ENCODE peak calls at places on chromosomes 13 and 19, in five cellular contexts. One of them, this sample, is unnamed.

GRCh38 chr13:52779028-52779612 is 39.5 kb upstream of the CNMD start:
- DNase-seq in neuronal stem cell: no peak
- DNase-seq in GM23338: peak
- DNase-seq in A549: no peak
- DNase-seq in osteoblast: no peak
- DNase-seq in this sample: no peak

GRCh38 chr19:55275851-55276719 is 3.8 kb downstream of the HSPBP1 start:
- DNase-seq in neuronal stem cell: no peak
- DNase-seq in osteoblast: no peak
- DNase-seq in GM23338: no peak
- DNase-seq in A549: no peak
- DNase-seq in this sample: no peak

GRCh38 chr19:7476241-7476640 is 12.6 kb downstream of the PEX11G start:
- DNase-seq in neuronal stem cell: no peak
- DNase-seq in GM23338: no peak
- DNase-seq in A549: no peak
- DNase-seq in osteoblast: peak
- DNase-seq in this sample: no peak

GRCh38 chr13:110911880-110912279 is 3.0 kb downstream of the ANKRD10 start:
- DNase-seq in osteoblast: no peak
- DNase-seq in A549: no peak
- DNase-seq in neuronal stem cell: no peak
- DNase-seq in GM23338: no peak
- DNase-seq in this sample: peak

GRCh38 chr13:38872693-38873092 is 117.9 kb downstream of the STOML3 start:
- DNase-seq in neuronal stem cell: peak
- DNase-seq in A549: peak
- DNase-seq in osteoblast: no peak
- DNase-seq in GM23338: peak
- DNase-seq in this sample: no peak

GRCh38 chr13:33722216-33722900 is 95.6 kb upstream of the RFC3 start:
- DNase-seq in A549: no peak
- DNase-seq in neuronal stem cell: no peak
- DNase-seq in GM23338: no peak
- DNase-seq in osteoblast: no peak
- DNase-seq in this sample: no peak

GRCh38 chr19:19171821-19172532 is 1.9 kb upstream of the MEF2B start:
- DNase-seq in A549: no peak
- DNase-seq in neuronal stem cell: no peak
- DNase-seq in osteoblast: peak
- DNase-seq in GM23338: peak
- DNase-seq in this sample: no peak

GRCh38 chr13:99261040-99261439 is 2.9 kb upstream of the GPR18 start:
- DNase-seq in A549: no peak
- DNase-seq in osteoblast: no peak
- DNase-seq in neuronal stem cell: no peak
- DNase-seq in GM23338: no peak
- DNase-seq in this sample: no peak

GRCh38 chr13:113106666-113107065 is 1.1 kb downstream of the F7 start:
- DNase-seq in A549: no peak
- DNase-seq in GM23338: no peak
- DNase-seq in neuronal stem cell: no peak
- DNase-seq in osteoblast: no peak
- DNase-seq in this sample: no peak

GRCh38 chr13:42038661-42039456 is 9.6 kb upstream of the DGKH start:
- DNase-seq in osteoblast: peak
- DNase-seq in neuronal stem cell: no peak
- DNase-seq in GM23338: no peak
- DNase-seq in A549: no peak
- DNase-seq in this sample: no peak

GRCh38 chr19:55465460-55466245 is 1.1 kb upstream of the C19orf85 start:
- DNase-seq in GM23338: no peak
- DNase-seq in neuronal stem cell: no peak
- DNase-seq in osteoblast: no peak
- DNase-seq in A549: no peak
- DNase-seq in this sample: no peak

GRCh38 chr13:71254384-71254783 is 612.6 kb downstream of the DACH1 start:
- DNase-seq in osteoblast: no peak
- DNase-seq in GM23338: peak
- DNase-seq in A549: no peak
- DNase-seq in neuronal stem cell: no peak
- DNase-seq in this sample: no peak

GRCh38 chr13:114130708-114131580 is 1.5 kb downstream of the RASA3 start:
- DNase-seq in neuronal stem cell: no peak
- DNase-seq in GM23338: peak
- DNase-seq in A549: peak
- DNase-seq in osteoblast: peak
- DNase-seq in this sample: no peak

GRCh38 chr13:93814658-93815057 is 588.1 kb downstream of the GPC6 start:
- DNase-seq in GM23338: peak
- DNase-seq in A549: no peak
- DNase-seq in neuronal stem cell: no peak
- DNase-seq in osteoblast: no peak
- DNase-seq in this sample: no peak

GRCh38 chr13:100214886-100215285 is 126.0 kb downstream of the PCCA start:
- DNase-seq in GM23338: no peak
- DNase-seq in neuronal stem cell: no peak
- DNase-seq in osteoblast: no peak
- DNase-seq in A549: peak
- DNase-seq in this sample: no peak

GRCh38 chr19:1747285-1748114 is 5.8 kb upstream of the ONECUT3 start:
- DNase-seq in GM23338: peak
- DNase-seq in osteoblast: peak
- DNase-seq in neuronal stem cell: no peak
- DNase-seq in A549: peak
- DNase-seq in this sample: peak

GRCh38 chr19:4301590-4302237 is 475 bp downstream of the TMIGD2 start:
- DNase-seq in GM23338: no peak
- DNase-seq in A549: no peak
- DNase-seq in osteoblast: peak
- DNase-seq in neuronal stem cell: no peak
- DNase-seq in this sample: no peak

GRCh38 chr19:47229674-47230121 is 1.3 kb downstream of the BBC3 start:
- DNase-seq in osteoblast: peak
- DNase-seq in neuronal stem cell: no peak
- DNase-seq in GM23338: no peak
- DNase-seq in A549: peak
- DNase-seq in this sample: no peak

GRCh38 chr13:74039154-74039553 is 95.0 kb downstream of the KLF12 start:
- DNase-seq in A549: no peak
- DNase-seq in neuronal stem cell: no peak
- DNase-seq in osteoblast: no peak
- DNase-seq in GM23338: no peak
- DNase-seq in this sample: no peak

GRCh38 chr19:47757617-47758432 is 12.5 kb downstream of the NOP53 start:
- DNase-seq in GM23338: no peak
- DNase-seq in neuronal stem cell: no peak
- DNase-seq in A549: no peak
- DNase-seq in osteoblast: peak
- DNase-seq in this sample: no peak

GRCh38 chr13:21055016-21055415 is 6.4 kb downstream of the LATS2 start:
- DNase-seq in A549: no peak
- DNase-seq in neuronal stem cell: no peak
- DNase-seq in GM23338: no peak
- DNase-seq in osteoblast: no peak
- DNase-seq in this sample: no peak

GRCh38 chr13:21051675-21052074 is 9.7 kb downstream of the LATS2 start:
- DNase-seq in A549: no peak
- DNase-seq in neuronal stem cell: no peak
- DNase-seq in osteoblast: no peak
- DNase-seq in GM23338: no peak
- DNase-seq in this sample: no peak

GRCh38 chr13:21054313-21054712 is 7.1 kb downstream of the LATS2 start:
- DNase-seq in A549: no peak
- DNase-seq in osteoblast: no peak
- DNase-seq in neuronal stem cell: no peak
- DNase-seq in GM23338: no peak
- DNase-seq in this sample: no peak

GRCh38 chr13:21055511-21056045 is 5.8 kb downstream of the LATS2 start:
- DNase-seq in neuronal stem cell: no peak
- DNase-seq in GM23338: no peak
- DNase-seq in osteoblast: no peak
- DNase-seq in A549: no peak
- DNase-seq in this sample: no peak

DNA sequence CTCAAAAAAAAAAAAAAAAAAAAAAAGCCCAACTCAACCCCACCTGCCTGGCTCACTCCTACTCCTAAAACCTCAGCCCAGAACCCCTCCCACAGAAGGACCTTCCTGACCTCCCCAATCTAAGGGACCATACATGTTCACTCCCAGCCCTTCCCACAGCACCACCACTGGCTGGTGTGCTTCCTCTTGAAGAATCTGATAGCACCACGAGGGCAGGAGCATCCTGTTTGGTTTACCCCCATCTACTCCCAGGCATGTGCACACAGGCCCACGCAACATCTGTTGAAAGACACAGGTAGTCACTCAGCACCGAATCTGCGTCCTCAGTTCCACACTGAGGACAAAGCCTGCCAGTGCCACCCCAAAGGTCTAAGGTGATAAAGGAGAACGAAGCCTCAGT is 8.2 kb downstream of the LATS2 start:
- DNase-seq in A549: no peak
- DNase-seq in osteoblast: no peak
- DNase-seq in neuronal stem cell: no peak
- DNase-seq in GM23338: no peak
- DNase-seq in this sample: peak
- H3K4me2 ChIP-seq in A549: no peak
- H3K4me2 ChIP-seq in osteoblast: no peak
- H3K4me2 ChIP-seq in neuronal stem cell: no peak
- H3K4me2 ChIP-seq in GM23338: no peak
- H3K4me2 ChIP-seq in this sample: peak

DNA sequence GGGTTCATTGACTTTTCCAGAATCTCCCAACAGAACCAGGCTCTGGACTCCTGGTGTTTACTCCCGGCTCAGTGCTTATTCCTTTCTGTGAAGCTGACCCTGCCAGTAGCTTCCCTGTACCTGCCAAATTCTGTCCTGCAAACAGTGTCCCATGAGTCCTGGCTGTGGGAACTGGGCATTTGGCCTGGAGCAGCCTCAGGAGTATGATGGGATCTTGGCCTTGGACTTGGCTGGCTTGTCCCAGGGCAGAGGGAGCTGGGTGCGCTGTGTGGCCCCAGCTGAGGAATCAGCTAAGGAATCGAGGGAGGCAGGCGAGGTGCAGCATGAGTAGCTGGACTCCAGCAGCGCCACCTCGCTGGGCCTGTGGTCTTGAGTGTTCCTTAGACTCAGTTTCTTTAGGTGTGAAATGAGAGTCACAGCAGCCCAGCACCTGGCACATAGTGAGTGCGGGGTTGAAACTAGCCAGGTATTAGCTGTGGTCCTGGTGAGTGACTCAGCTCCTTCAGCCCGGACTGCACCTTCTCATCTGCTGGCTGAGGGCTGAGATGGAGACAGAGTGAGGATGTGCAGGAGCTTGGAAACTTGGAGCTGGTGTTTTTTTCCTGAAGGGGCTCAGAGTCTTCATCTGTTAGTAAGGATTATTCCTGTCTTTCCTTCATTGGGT is 10.4 kb downstream of the CLASRP start:
- DNase-seq in GM23338: no peak
- DNase-seq in osteoblast: peak
- DNase-seq in neuronal stem cell: no peak
- DNase-seq in A549: no peak
- DNase-seq in this sample: no peak
- H3K4me2 ChIP-seq in GM23338: no peak
- H3K4me2 ChIP-seq in osteoblast: no peak
- H3K4me2 ChIP-seq in neuronal stem cell: no peak
- H3K4me2 ChIP-seq in A549: no peak
- H3K4me2 ChIP-seq in this sample: peak

GRCh38 chr19:42111811-42112210 is 20.4 kb downstream of the POU2F2 start:
- DNase-seq in GM23338: no peak
- DNase-seq in A549: no peak
- DNase-seq in neuronal stem cell: no peak
- DNase-seq in osteoblast: peak
- DNase-seq in this sample: no peak

GRCh38 chr19:42110658-42111057 is 21.6 kb downstream of the POU2F2 start:
- DNase-seq in neuronal stem cell: no peak
- DNase-seq in A549: no peak
- DNase-seq in osteoblast: no peak
- DNase-seq in GM23338: no peak
- DNase-seq in this sample: no peak

GRCh38 chr19:42113641-42114348 is 18.5 kb downstream of the POU2F2 start:
- DNase-seq in osteoblast: peak
- DNase-seq in GM23338: peak
- DNase-seq in neuronal stem cell: no peak
- DNase-seq in A549: peak
- DNase-seq in this sample: peak

GRCh38 chr19:42109896-42110295 is 22.4 kb downstream of the POU2F2 start:
- DNase-seq in GM23338: no peak
- DNase-seq in A549: no peak
- DNase-seq in neuronal stem cell: no peak
- DNase-seq in osteoblast: no peak
- DNase-seq in this sample: no peak

GRCh38 chr19:42111384-42111783 is 20.9 kb downstream of the POU2F2 start:
- DNase-seq in osteoblast: peak
- DNase-seq in A549: no peak
- DNase-seq in GM23338: no peak
- DNase-seq in neuronal stem cell: no peak
- DNase-seq in this sample: peak
- H3K4me2 ChIP-seq in osteoblast: peak
- H3K4me2 ChIP-seq in A549: no peak
- H3K4me2 ChIP-seq in GM23338: no peak
- H3K4me2 ChIP-seq in neuronal stem cell: no peak
- H3K4me2 ChIP-seq in this sample: peak

DNA sequence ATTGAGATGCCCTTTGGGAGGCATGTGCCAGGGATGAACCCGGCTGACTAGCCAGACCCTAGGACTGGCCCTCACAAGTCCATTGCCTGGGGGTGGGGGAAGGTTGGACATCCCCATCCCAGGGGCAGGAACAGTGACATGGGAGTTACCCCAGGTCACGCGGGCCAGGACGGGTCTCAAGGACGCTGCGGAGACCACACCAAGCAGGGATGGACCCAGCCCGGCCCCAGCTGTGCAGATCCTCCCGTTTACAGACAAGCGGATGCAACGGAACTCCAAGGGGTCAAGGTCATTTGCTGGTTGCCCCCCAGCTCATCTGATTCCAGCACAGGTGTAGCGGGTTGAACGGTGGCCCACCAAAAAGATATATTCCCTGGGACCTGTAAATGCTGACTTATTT is 20.0 kb downstream of the F2RL3 start:
- DNase-seq in GM23338: no peak
- DNase-seq in neuronal stem cell: no peak
- DNase-seq in A549: no peak
- DNase-seq in osteoblast: peak
- DNase-seq in this sample: no peak
- H3K4me2 ChIP-seq in GM23338: no peak
- H3K4me2 ChIP-seq in neuronal stem cell: no peak
- H3K4me2 ChIP-seq in A549: no peak
- H3K4me2 ChIP-seq in osteoblast: no peak
- H3K4me2 ChIP-seq in this sample: no peak

DNA sequence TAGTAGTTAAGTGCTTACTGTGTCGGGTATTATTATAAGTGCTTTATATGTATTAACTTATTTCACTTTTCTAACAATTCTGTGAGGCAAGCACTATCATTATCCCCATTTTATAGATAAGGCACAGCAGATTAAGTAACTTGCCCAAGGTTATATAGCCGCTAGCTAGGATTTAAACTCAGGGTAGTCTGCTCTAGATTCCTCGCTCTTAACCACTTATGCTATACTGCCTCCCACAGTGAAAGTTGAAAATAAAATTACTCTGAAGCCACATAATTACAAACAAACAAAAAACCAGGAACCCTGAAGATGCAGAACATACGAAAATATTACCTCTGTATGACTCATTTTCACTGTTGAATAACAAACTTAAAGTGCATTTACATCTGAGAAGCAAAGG is 3.9 kb downstream of the TEX30 start:
- DNase-seq in GM23338: no peak
- DNase-seq in A549: no peak
- DNase-seq in neuronal stem cell: no peak
- DNase-seq in osteoblast: no peak
- DNase-seq in this sample: no peak
- H3K4me2 ChIP-seq in GM23338: no peak
- H3K4me2 ChIP-seq in A549: no peak
- H3K4me2 ChIP-seq in neuronal stem cell: no peak
- H3K4me2 ChIP-seq in osteoblast: no peak
- H3K4me2 ChIP-seq in this sample: no peak

This sample was measured in keratinocyte.